ENCODE peak calls at places on chromosomes 16 and 17, in four cellular contexts. G is glutamatergic neuron, A is coronary artery, W is A673. K is an unnamed sample.

GRCh38 chr16:11691771-11692170 is 23.5 kb downstream of the SNN start:
- DNase-seq in G (no peak), A (peak), W (no peak), K (peak)

GRCh38 chr16:84508502-84508901 is 4.0 kb upstream of the MEAK7 start:
- DNase-seq in G (no peak), A (no peak), W (no peak), K (no peak)

GRCh38 chr17:61774724-61775123 is 88.6 kb downstream of the BRIP1 start:
- DNase-seq in G (no peak), A (no peak), W (no peak), K (no peak)

GRCh38 chr16:67531247-67531646 is 2.6 kb downstream of the RIPOR1 start:
- DNase-seq in G (no peak), A (peak), W (no peak), K (no peak)

GRCh38 chr17:13002761-13003453 is 14.9 kb downstream of the ELAC2 start:
- DNase-seq in G (peak), A (no peak), W (peak), K (peak)

GRCh38 chr16:19219836-19220235 is 51.8 kb downstream of the SYT17 start:
- DNase-seq in G (no peak), A (no peak), W (no peak), K (no peak)

GRCh38 chr17:80470603-80471002 is 5.8 kb downstream of the NPTX1 start:
- DNase-seq in G (no peak), A (no peak), W (no peak), K (no peak)

GRCh38 chr17:79831367-79832210 is 7.7 kb downstream of the CBX4 start:
- DNase-seq in G (no peak), A (no peak), W (no peak), K (no peak)

GRCh38 chr17:43679911-43680310 is 18.2 kb upstream of the MEOX1 start:
- DNase-seq in G (no peak), A (no peak), W (no peak), K (no peak)

GRCh38 chr17:16417896-16418683 is 2.7 kb downstream of the TRPV2 start:
- DNase-seq in G (no peak), A (no peak), W (no peak), K (no peak)

GRCh38 chr17:74677558-74678466 is 34.9 kb downstream of the CD300LF start:
- DNase-seq in G (peak), A (peak), W (peak), K (no peak)

GRCh38 chr17:68346448-68346847 is 55.2 kb downstream of the ARSG start:
- DNase-seq in G (no peak), A (no peak), W (peak), K (no peak)

GRCh38 chr16:53456625-53457024 is 22.4 kb downstream of the RBL2 start:
- DNase-seq in G (no peak), A (no peak), W (no peak), K (no peak)

GRCh38 chr16:15690296-15690695 is 40.3 kb downstream of the NDE1 start:
- DNase-seq in G (no peak), A (no peak), W (no peak), K (no peak)

GRCh38 chr16:11401161-11402050 is 56.1 kb downstream of the RMI2 start:
- DNase-seq in G (peak), A (no peak), W (no peak), K (no peak)

GRCh38 chr16:73916839-73917594 is 379.6 kb upstream of the PSMD7 start:
- DNase-seq in G (no peak), A (no peak), W (no peak), K (no peak)

GRCh38 chr17:21549107-21549687 is 143.1 kb upstream of the KCNJ18 start:
- DNase-seq in G (no peak), A (no peak), W (no peak), K (no peak)

GRCh38 chr16:88438084-88438870 is 14.8 kb upstream of the ZFPM1 start:
- DNase-seq in G (no peak), A (no peak), W (no peak), K (no peak)

GRCh38 chr16:8660841-8661301 is 13.5 kb upstream of the ABAT start:
- DNase-seq in G (peak), A (no peak), W (peak), K (no peak)

DNA sequence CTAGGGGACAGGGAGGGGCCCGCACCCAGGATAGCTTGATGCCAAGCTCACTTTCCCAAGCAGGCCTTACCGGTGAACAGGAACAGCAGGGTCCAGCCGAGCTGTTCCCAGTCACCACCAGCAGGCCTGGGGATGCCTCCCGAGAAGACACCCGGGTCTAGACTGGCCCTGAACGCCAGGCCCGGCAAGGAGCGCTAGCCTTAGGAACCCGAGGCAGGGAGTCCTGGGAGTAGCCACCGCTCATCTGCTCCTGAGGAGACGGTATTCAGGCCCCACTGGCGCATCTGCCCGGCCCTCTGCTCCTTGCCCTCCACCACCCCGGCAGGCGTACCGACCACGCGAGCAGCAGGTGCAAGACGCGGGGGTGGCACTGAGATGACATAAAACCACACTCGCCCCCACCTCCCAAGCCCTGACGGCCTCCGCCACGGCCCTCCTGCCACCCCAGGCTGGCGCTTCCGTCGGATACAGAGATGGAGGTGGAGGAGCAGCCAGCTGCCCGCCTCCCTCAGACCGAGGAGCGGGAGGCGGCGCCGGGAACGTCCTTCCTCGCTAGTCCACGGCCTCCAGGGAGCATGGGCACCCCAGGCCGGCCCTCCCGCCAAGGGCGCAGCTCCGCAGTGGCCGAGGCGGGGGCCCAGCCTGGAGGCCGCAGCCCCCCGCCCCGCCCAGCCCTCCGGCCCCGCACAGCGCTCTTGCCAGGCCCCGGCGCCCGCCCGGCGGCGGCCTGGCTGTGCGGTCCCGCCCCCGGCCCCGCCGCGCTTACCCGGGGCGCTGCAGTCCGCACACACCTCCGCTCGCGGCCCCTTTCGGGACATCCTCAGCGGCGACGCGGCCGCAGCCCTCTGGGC is 662 bp downstream of the GIT1 start:
- DNase-seq in G (peak), A (no peak), W (peak), K (no peak)
- TF ChIP-seq CTCF in G (no peak), A (no peak), W (no peak), K (no peak)

GRCh38 chr17:48908047-48908843 is at the start of gene UBE2Z:
- DNase-seq in G (peak), A (peak), W (peak), K (peak)
- TF ChIP-seq CTCF in G (no peak), A (no peak), W (peak), K (peak)

GRCh38 chr17:77404812-77405581 is 264.2 kb downstream of the SEC14L1 start:
- DNase-seq in G (no peak), A (no peak), W (no peak), K (no peak)
- TF ChIP-seq CTCF in G (no peak), A (no peak), W (no peak), K (no peak)

DNA sequence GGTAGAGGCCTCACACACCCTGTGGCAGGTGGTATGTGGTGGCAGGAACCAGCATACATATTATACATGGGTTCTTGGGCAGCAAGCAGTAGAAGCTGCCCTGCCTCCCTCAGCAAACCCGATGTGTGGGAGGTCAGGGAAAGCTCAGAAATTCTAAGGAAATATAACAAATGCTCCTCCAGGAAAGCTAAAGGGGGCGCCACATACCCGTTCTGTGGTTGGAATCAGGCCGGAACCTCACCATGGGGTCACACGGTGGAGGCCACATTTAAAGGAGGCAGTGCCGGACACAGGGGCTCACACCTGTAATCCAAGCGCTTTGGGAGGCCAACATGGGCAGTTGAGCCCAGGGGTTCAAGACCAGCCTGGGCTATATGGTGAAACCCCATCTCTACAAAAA is 12.4 kb upstream of the KATNB1 start:
- DNase-seq in G (peak), A (no peak), W (no peak), K (no peak)
- TF ChIP-seq CTCF in G (peak), A (no peak), W (no peak), K (peak)

GRCh38 chr16:28218109-28218508 is 6.3 kb upstream of the XPO6 start:
- DNase-seq in G (no peak), A (no peak), W (peak), K (no peak)
- TF ChIP-seq CTCF in G (no peak), A (no peak), W (peak), K (peak)

GRCh38 chr17:57001541-57001940 is 23.6 kb downstream of the SCPEP1 start:
- DNase-seq in G (no peak), A (peak), W (no peak), K (no peak)
- TF ChIP-seq CTCF in G (no peak), A (no peak), W (no peak), K (no peak)

DNA sequence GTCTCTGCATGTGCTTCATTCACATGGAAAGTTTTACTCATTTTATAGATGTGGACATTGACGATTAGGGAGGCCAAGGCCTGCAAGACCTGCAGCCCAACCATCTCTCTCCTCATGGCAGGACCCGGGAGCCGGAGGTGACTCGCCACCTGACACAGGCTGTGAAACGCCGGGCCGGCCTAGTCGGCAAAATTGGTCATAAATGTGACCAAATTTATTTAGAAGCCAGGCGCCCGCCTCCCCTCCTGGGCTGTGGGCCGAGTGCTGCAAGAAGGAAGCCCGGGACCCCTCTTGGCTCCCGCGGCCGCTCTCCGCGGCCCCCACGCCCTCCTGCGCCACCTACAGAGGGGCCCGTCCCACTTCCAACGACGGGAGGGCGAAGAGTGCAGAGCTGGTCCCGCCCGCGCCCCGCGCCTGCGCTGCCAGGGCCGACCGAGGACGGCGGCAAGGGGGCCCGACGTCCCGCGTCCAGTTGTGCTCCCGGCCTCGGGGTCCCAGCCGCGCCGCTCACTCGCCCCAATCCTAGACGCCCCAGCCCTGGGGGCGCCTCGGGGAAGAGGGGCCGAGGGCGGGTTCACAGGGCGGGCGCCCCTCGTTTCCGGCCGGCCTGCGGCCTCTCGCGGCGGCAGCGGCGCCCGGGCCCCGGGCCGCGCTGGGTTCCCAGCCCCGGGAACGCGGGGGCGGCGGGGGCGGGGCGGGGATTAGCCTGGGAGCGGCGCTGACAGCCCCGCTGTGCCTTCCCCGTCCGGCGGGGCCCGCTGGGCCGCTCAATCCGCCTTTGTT is 47.5 kb downstream of the WNT3 start:
- DNase-seq in G (peak), A (no peak), W (peak), K (no peak)
- TF ChIP-seq CTCF in G (no peak), A (no peak), W (no peak), K (no peak)

GRCh38 chr16:87054856-87055255 is 262.3 kb downstream of the C16orf95 start:
- DNase-seq in G (no peak), A (no peak), W (no peak), K (no peak)

GRCh38 chr16:87052506-87052905 is 264.7 kb downstream of the C16orf95 start:
- DNase-seq in G (no peak), A (no peak), W (no peak), K (no peak)

GRCh38 chr16:87051526-87052320 is 265.5 kb downstream of the C16orf95 start:
- DNase-seq in G (peak), A (no peak), W (no peak), K (no peak)

GRCh38 chr16:87054154-87054553 is 263.0 kb downstream of the C16orf95 start:
- DNase-seq in G (no peak), A (no peak), W (no peak), K (no peak)

GRCh38 chr16:87053016-87053982 is 263.9 kb downstream of the C16orf95 start:
- DNase-seq in G (peak), A (no peak), W (no peak), K (no peak)
- TF ChIP-seq CTCF in G (peak), A (no peak), W (no peak), K (peak)

DNA sequence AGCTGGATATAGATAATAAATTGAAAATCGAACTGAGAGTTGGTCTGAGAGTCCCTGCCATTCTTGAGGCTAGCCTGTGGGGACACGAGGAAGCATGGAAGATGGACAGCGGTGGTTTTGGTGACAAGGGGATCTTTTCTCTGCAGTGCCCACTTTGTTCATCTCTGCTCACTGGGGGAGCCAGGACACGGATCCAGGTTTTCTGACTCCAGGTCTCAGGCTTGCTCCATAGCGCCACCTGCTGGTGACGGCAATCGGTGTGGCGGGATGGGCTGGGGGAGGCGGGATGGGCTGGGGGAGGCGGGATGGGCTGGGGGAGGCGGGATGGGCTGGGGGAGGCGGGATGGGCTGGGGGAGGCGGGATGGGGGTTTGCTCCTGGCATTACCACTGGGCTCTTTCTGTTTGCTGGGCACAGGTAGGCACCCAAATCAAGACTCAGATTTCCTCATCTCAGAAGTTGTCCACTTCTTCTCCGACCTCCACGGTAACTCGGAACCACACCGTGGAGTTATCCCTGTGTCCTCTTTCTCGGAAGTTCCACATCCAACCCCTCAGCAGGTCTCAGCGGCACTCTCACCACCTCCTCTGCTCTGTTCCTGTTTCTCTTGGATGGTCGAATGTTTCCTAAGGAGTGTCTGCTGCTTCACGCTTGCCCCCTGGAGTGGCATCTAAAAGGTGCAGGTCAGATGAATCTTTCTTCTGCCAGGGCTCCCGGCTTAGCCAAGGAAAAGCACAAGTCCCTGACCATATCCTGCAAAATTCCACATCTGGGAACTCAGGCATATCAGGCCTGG is 142.4 kb downstream of the CYLD start:
- DNase-seq in G (peak), A (no peak), W (peak), K (peak)
- TF ChIP-seq CTCF in G (peak), A (no peak), W (peak), K (no peak)

DNA sequence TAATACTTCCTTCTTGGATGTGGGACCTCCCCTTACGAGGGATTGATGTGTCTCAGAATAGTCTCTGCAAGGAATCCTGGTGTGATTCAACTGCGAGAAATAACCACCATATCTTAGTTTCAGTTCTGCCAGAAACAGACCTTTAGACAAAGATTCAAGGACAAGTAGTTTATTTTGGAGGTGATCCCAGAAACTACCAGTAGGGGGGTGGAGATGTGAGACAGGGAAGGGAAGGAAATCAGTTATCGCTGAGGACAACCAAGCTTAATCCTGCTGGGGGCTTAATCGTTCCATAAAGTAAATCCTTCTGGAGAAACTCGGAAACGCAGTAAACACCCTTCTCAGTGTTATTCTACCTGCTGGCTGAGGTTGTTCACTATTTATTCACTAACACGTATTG is 5.0 kb upstream of the SDR42E1 start:
- DNase-seq in G (no peak), A (no peak), W (peak), K (no peak)
- TF ChIP-seq CTCF in G (peak), A (no peak), W (peak), K (peak)

K was measured in osteocyte.